ENCODE peak calls at places on chromosome 14, in four cellular contexts. I is ELR; Y is NCI-H2081; G is stimulated activated CD8-positive, alpha-beta memory T cell treated with anti-CD3 and anti-CD28 coated beads, Interleukin-15, amount 100 ng/mL, for 1 hour. O is an unnamed sample.

GRCh38 chr14:76396714-76397187 is 20.8 kb downstream of the ESRRB start:
- DNase-seq in G (no peak), Y (no peak), I (no peak), O (peak)

GRCh38 chr14:102424520-102424919 is 61.8 kb downstream of the TECPR2 start:
- DNase-seq in I (no peak), G (no peak), Y (no peak), O (no peak)

GRCh38 chr14:64178814-64179213 is 115.4 kb downstream of the ESR2 start:
- DNase-seq in Y (no peak), G (no peak), I (peak), O (no peak)

GRCh38 chr14:55117816-55118441 is 11.1 kb upstream of the LGALS3 start:
- DNase-seq in Y (no peak), G (no peak), I (no peak), O (peak)

GRCh38 chr14:68449565-68450295 is 343.1 kb downstream of the ZFP36L1 start:
- DNase-seq in I (no peak), Y (no peak), G (no peak), O (no peak)

GRCh38 chr14:91454580-91454979 is 37.0 kb upstream of the CCDC88C start:
- DNase-seq in Y (no peak), G (no peak), I (no peak), O (no peak)

GRCh38 chr14:104350463-104351185 is 212.2 kb downstream of the KIF26A start:
- DNase-seq in I (no peak), Y (peak), G (no peak), O (no peak)

GRCh38 chr14:60648934-60649814 is at the start of gene SIX1:
- DNase-seq in I (peak), Y (peak), G (no peak), O (peak)

GRCh38 chr14:56199095-56199975 is 81.1 kb downstream of the PELI2 start:
- DNase-seq in Y (peak), I (peak), G (no peak), O (peak)

GRCh38 chr14:73253323-73253610 is 16.0 kb downstream of the PAPLN start:
- DNase-seq in Y (no peak), I (no peak), G (no peak), O (no peak)

GRCh38 chr14:74843653-74844052 is 32.3 kb downstream of the PROX2 start:
- DNase-seq in G (no peak), Y (no peak), I (peak), O (peak)

GRCh38 chr14:93132472-93133065 is 16.8 kb upstream of the ITPK1 start:
- DNase-seq in Y (peak), I (peak), G (no peak), O (peak)

GRCh38 chr14:105475916-105476845 is 1.6 kb downstream of the CRIP2 start:
- DNase-seq in I (no peak), Y (peak), G (no peak), O (peak)

GRCh38 chr14:72154645-72155378 is 222.6 kb downstream of the RGS6 start:
- DNase-seq in I (no peak), G (no peak), Y (no peak), O (no peak)

GRCh38 chr14:43175896-43176295 is 1331.2 kb downstream of the FSCB start:
- DNase-seq in I (no peak), Y (no peak), G (no peak), O (no peak)

GRCh38 chr14:73503648-73504047 is 12.9 kb downstream of the RIOX1 start:
- DNase-seq in I (peak), G (no peak), Y (no peak), O (peak)

GRCh38 chr14:60095781-60096450 is 4.2 kb downstream of the PCNX4 start:
- DNase-seq in Y (no peak), I (peak), G (no peak), O (peak)

GRCh38 chr14:70394674-70395073 is 22.2 kb downstream of the SYNJ2BP start:
- DNase-seq in I (no peak), G (no peak), Y (no peak), O (no peak)

GRCh38 chr14:61925043-61925442 is 162.8 kb downstream of the SNAPC1 start:
- DNase-seq in I (peak), Y (peak), G (no peak), O (peak)

GRCh38 chr14:32559048-32559447 is 229.9 kb downstream of the AKAP6 start:
- DNase-seq in G (no peak), I (no peak), Y (no peak), O (peak)

GRCh38 chr14:103243764-103244737 is 90.0 kb upstream of the EIF5 start:
- DNase-seq in G (no peak), Y (no peak), I (no peak), O (peak)

GRCh38 chr14:104125011-104125410 is 13.4 kb upstream of the KIF26A start:
- DNase-seq in I (no peak), Y (no peak), G (no peak), O (no peak)

GRCh38 chr14:32978691-32979255 is 40.1 kb downstream of the NPAS3 start:
- DNase-seq in I (no peak), G (no peak), Y (no peak), O (no peak)

GRCh38 chr14:100855256-100855930 is 29.5 kb downstream of the MEG3 start:
- DNase-seq in G (no peak), I (no peak), Y (no peak), O (no peak)